ENCODE peak calls at places on chromosomes 11 and 22, in six cellular contexts. One of them, this sample, is unnamed.
A peak's percentile ranks its signal among the peaks of the same experiment; 100 is the strongest.

GRCh38 chr22:49995413-49996191 is 17.0 kb downstream of the IL17REL start:
- DNase-seq in amniotic epithelial cell: no peak
- DNase-seq in glutamatergic neuron: no peak
- DNase-seq in A549: no peak
- DNase-seq in Peyer's patch: no peak
- DNase-seq in HFF-Myc: no peak
- DNase-seq in this sample: no peak

GRCh38 chr11:44632466-44633123 is 67.1 kb downstream of the CD82 start:
- DNase-seq in amniotic epithelial cell: peak; percentile 46
- DNase-seq in glutamatergic neuron: no peak
- DNase-seq in A549: peak; percentile 56
- DNase-seq in Peyer's patch: no peak
- DNase-seq in HFF-Myc: no peak
- DNase-seq in this sample: no peak

GRCh38 chr22:49996532-49997220 is 15.9 kb downstream of the IL17REL start:
- DNase-seq in amniotic epithelial cell: no peak
- DNase-seq in glutamatergic neuron: no peak
- DNase-seq in A549: no peak
- DNase-seq in Peyer's patch: no peak
- DNase-seq in HFF-Myc: no peak
- DNase-seq in this sample: no peak

GRCh38 chr22:29157759-29158535 is 47.7 kb upstream of the EMID1 start:
- DNase-seq in amniotic epithelial cell: no peak
- DNase-seq in glutamatergic neuron: no peak
- DNase-seq in A549: peak; percentile 25
- DNase-seq in Peyer's patch: no peak
- DNase-seq in HFF-Myc: no peak
- DNase-seq in this sample: no peak

GRCh38 chr11:64560139-64560771 is 30.8 kb upstream of the SLC22A12 start:
- DNase-seq in amniotic epithelial cell: no peak
- DNase-seq in glutamatergic neuron: no peak
- DNase-seq in A549: no peak
- DNase-seq in Peyer's patch: no peak
- DNase-seq in HFF-Myc: no peak
- DNase-seq in this sample: no peak

GRCh38 chr22:45331486-45331885 is 21.8 kb downstream of the FAM118A start:
- DNase-seq in amniotic epithelial cell: no peak
- DNase-seq in glutamatergic neuron: no peak
- DNase-seq in A549: no peak
- DNase-seq in Peyer's patch: no peak
- DNase-seq in HFF-Myc: no peak
- DNase-seq in this sample: no peak

GRCh38 chr11:27472398-27473016 is at the start of gene LGR4:
- DNase-seq in amniotic epithelial cell: peak; percentile 95
- DNase-seq in glutamatergic neuron: peak; percentile 94
- DNase-seq in A549: peak; percentile 96
- DNase-seq in Peyer's patch: peak; percentile 85
- DNase-seq in HFF-Myc: peak; percentile 81
- DNase-seq in this sample: peak; percentile 92

GRCh38 chr11:45259607-45260006 is 26.5 kb downstream of the SYT13 start:
- DNase-seq in amniotic epithelial cell: no peak
- DNase-seq in glutamatergic neuron: no peak
- DNase-seq in A549: peak; percentile 46
- DNase-seq in Peyer's patch: no peak
- DNase-seq in HFF-Myc: no peak
- DNase-seq in this sample: no peak

GRCh38 chr11:82546556-82547162 is 187.0 kb downstream of the FAM181B start:
- DNase-seq in amniotic epithelial cell: no peak
- DNase-seq in glutamatergic neuron: peak; percentile 27
- DNase-seq in A549: no peak
- DNase-seq in Peyer's patch: no peak
- DNase-seq in HFF-Myc: no peak
- DNase-seq in this sample: no peak

GRCh38 chr11:101438126-101438525 is 145.7 kb downstream of the TRPC6 start:
- DNase-seq in amniotic epithelial cell: no peak
- DNase-seq in glutamatergic neuron: no peak
- DNase-seq in A549: no peak
- DNase-seq in Peyer's patch: no peak
- DNase-seq in HFF-Myc: no peak
- DNase-seq in this sample: no peak

GRCh38 chr22:42443240-42444059 is 11.2 kb upstream of the NFAM1 start:
- DNase-seq in amniotic epithelial cell: peak; percentile 40
- DNase-seq in glutamatergic neuron: no peak
- DNase-seq in A549: no peak
- DNase-seq in Peyer's patch: no peak
- DNase-seq in HFF-Myc: no peak
- DNase-seq in this sample: no peak

GRCh38 chr11:134573857-134574256 is 161.8 kb upstream of the B3GAT1 start:
- DNase-seq in amniotic epithelial cell: no peak
- DNase-seq in glutamatergic neuron: no peak
- DNase-seq in A549: no peak
- DNase-seq in Peyer's patch: no peak
- DNase-seq in HFF-Myc: no peak
- DNase-seq in this sample: no peak

GRCh38 chr22:40567106-40567505 is 69.4 kb downstream of the MRTFA start:
- DNase-seq in amniotic epithelial cell: peak; percentile 26
- DNase-seq in glutamatergic neuron: no peak
- DNase-seq in A549: no peak
- DNase-seq in Peyer's patch: no peak
- DNase-seq in HFF-Myc: no peak
- DNase-seq in this sample: peak; percentile 36

GRCh38 chr11:1943576-1943975 is 3.6 kb upstream of the MRPL23 start:
- DNase-seq in amniotic epithelial cell: no peak
- DNase-seq in glutamatergic neuron: no peak
- DNase-seq in A549: no peak
- DNase-seq in Peyer's patch: no peak
- DNase-seq in HFF-Myc: no peak
- DNase-seq in this sample: no peak

GRCh38 chr11:100810146-100810545 is 123.1 kb downstream of the ARHGAP42 start:
- DNase-seq in amniotic epithelial cell: peak; percentile 71
- DNase-seq in glutamatergic neuron: no peak
- DNase-seq in A549: no peak
- DNase-seq in Peyer's patch: no peak
- DNase-seq in HFF-Myc: no peak
- DNase-seq in this sample: no peak

GRCh38 chr11:130055637-130056036 is 14.1 kb upstream of the APLP2 start:
- DNase-seq in amniotic epithelial cell: peak; percentile 46
- DNase-seq in glutamatergic neuron: no peak
- DNase-seq in A549: no peak
- DNase-seq in Peyer's patch: no peak
- DNase-seq in HFF-Myc: no peak
- DNase-seq in this sample: peak; percentile 29

GRCh38 chr11:118214210-118214914 is 10.4 kb downstream of the JAML start:
- DNase-seq in amniotic epithelial cell: no peak
- DNase-seq in glutamatergic neuron: no peak
- DNase-seq in A549: no peak
- DNase-seq in Peyer's patch: no peak
- DNase-seq in HFF-Myc: no peak
- DNase-seq in this sample: no peak